ENCODE peak calls at places on chromosome 7, in four cellular contexts. O is NB4, G is choroid plexus epithelial cell, D is brain microvascular endothelial cell. U is an unnamed sample.

GRCh38 chr7:4711093-4711492 is 29.0 kb downstream of the FOXK1 start:
- DNase-seq in D (no peak), O (no peak), G (no peak), U (no peak)

GRCh38 chr7:3204526-3204925 is 96.5 kb upstream of the SDK1 start:
- DNase-seq in O (no peak), D (no peak), G (no peak), U (no peak)

GRCh38 chr7:5213286-5213645 is 23.2 kb downstream of the WIPI2 start:
- DNase-seq in G (no peak), D (no peak), O (no peak), U (no peak)

GRCh38 chr7:27155816-27156507 is 513 bp downstream of the HOXA7 start:
- DNase-seq in D (no peak), O (peak), G (no peak), U (peak)

GRCh38 chr7:104816537-104816936 is 197.5 kb upstream of the KMT2E start:
- DNase-seq in O (no peak), D (no peak), G (no peak), U (no peak)

GRCh38 chr7:90209776-90210175 is 1.8 kb upstream of the STEAP2 start:
- DNase-seq in G (peak), O (no peak), D (no peak), U (no peak)

GRCh38 chr7:105885386-105886111 is 9.2 kb upstream of the ATXN7L1 start:
- DNase-seq in O (no peak), D (no peak), G (no peak), U (peak)

GRCh38 chr7:145696071-145696470 is 420.5 kb upstream of the CNTNAP2 start:
- DNase-seq in G (peak), D (no peak), O (no peak), U (peak)

GRCh38 chr7:88354999-88355398 is 48.3 kb upstream of the STEAP4 start:
- DNase-seq in D (no peak), O (peak), G (no peak), U (no peak)

GRCh38 chr7:131883769-131884168 is 327.3 kb upstream of the PODXL start:
- DNase-seq in G (no peak), D (no peak), O (no peak), U (no peak)

GRCh38 chr7:145848691-145849090 is 267.9 kb upstream of the CNTNAP2 start:
- DNase-seq in G (peak), D (no peak), O (peak), U (no peak)

GRCh38 chr7:47571355-47572100 is 10.4 kb downstream of the TNS3 start:
- DNase-seq in O (peak), G (peak), D (peak), U (peak)

GRCh38 chr7:102991077-102991539 is 78.3 kb downstream of the LRRC17 start:
- DNase-seq in D (no peak), G (no peak), O (peak), U (no peak)

GRCh38 chr7:128202287-128202957 is 38.7 kb upstream of the LEP start:
- DNase-seq in G (no peak), O (no peak), D (no peak), U (no peak)

GRCh38 chr7:2523461-2523905 is 3.9 kb downstream of the LFNG start:
- DNase-seq in O (no peak), D (no peak), G (no peak), U (no peak)

GRCh38 chr7:50657341-50657873 is 92.2 kb upstream of the DDC start:
- DNase-seq in O (no peak), G (peak), D (peak), U (peak)

GRCh38 chr7:27156508-27156898 is at the start of gene HOXA7:
- DNase-seq in O (peak), D (no peak), G (no peak), U (peak)

GRCh38 chr7:100483101-100483727 is 513 bp upstream of the NYAP1 start:
- DNase-seq in O (peak), G (peak), D (peak), U (peak)

GRCh38 chr7:80515298-80515697 is 3.4 kb upstream of the GNAT3 start:
- DNase-seq in D (no peak), O (no peak), G (no peak), U (no peak)

GRCh38 chr7:18788026-18788425 is 292.5 kb downstream of the HDAC9 start:
- DNase-seq in G (peak), O (no peak), D (no peak), U (no peak)

GRCh38 chr7:45939574-45939973 is 18.5 kb upstream of the IGFBP3 start:
- DNase-seq in D (no peak), G (no peak), O (no peak), U (no peak)

GRCh38 chr7:132511921-132512320 is 64.3 kb downstream of the PLXNA4 start:
- DNase-seq in G (no peak), D (no peak), O (no peak), U (no peak)

GRCh38 chr7:28347462-28347861 is 64.9 kb upstream of the CREB5 start:
- DNase-seq in G (peak), O (no peak), D (no peak), U (no peak)

GRCh38 chr7:79880312-79880711 is 254.3 kb upstream of the GNAI1 start:
- DNase-seq in O (no peak), D (no peak), G (no peak), U (no peak)

GRCh38 chr7:6252310-6252709 is 20.1 kb downstream of the CYTH3 start:
- DNase-seq in O (no peak), G (peak), D (no peak), U (peak)

GRCh38 chr7:47602272-47603004 is 20.5 kb upstream of the TNS3 start:
- DNase-seq in D (no peak), G (no peak), O (no peak), U (no peak)

GRCh38 chr7:137160236-137160635 is 183.3 kb downstream of the PTN start:
- DNase-seq in D (no peak), O (no peak), G (no peak), U (no peak)

GRCh38 chr7:22718200-22718711 is 8.7 kb upstream of the IL6 start:
- DNase-seq in O (no peak), D (peak), G (peak), U (peak)

GRCh38 chr7:134018321-134018720 is 108.8 kb upstream of the LRGUK start:
- DNase-seq in O (no peak), D (no peak), G (no peak), U (no peak)

GRCh38 chr7:105565190-105565589 is 16.1 kb downstream of the EFCAB10 start:
- DNase-seq in G (no peak), D (no peak), O (no peak), U (no peak)

GRCh38 chr7:76165973-76166403 is 35.7 kb upstream of the SRRM3 start:
- DNase-seq in D (no peak), O (no peak), G (no peak), U (no peak)
- H3K4me3 ChIP-seq in D (peak), O (peak), G (peak), U (peak)

DNA sequence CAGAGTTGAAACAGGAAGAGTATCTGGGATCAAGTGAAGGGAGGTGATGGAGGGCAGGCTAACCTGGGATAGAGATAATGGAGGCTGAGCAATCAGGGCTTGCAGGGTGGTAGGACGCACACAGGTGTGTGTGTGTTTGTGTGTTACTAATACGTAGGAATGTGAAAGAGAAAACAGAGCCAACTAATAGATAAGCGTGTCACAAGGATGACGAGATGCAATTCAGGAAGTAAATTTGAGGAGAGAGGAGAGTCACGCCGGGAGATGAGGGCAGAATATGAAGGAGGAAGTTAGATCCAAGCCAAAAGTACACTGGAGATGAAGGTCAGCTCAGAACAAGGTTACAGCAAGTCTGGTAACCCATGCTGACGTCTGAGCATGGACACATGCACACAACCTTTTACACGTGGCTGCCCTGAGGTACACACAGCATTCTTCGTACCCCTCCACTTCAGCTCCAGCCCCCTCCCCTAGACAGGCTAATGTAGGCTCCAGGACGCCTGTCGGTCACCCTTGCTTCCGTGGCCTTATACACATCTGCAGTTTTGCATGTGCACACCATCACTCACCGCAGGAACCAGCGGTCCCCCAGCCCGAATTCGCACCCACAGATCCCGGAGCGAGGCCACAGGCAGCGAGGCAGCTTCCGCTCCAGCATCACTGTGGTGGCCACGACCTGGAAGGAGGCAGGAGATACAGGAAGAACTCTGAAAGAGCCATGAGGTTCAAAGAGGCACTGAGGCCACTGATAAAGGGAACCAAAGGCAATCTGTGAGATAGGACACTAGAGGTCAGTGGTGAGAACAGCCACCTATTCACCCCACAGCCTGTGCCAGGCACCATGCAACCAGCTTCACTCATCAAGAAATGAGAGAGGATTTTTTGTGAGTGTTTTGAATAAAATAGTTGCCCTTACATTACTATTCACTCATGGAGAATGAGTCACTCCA is 23.7 kb upstream of the TRPV6 start:
- DNase-seq in D (no peak), O (peak), G (no peak), U (no peak)
- TF ChIP-seq CTCF in D (no peak), O (peak), G (peak), U (no peak)

DNA sequence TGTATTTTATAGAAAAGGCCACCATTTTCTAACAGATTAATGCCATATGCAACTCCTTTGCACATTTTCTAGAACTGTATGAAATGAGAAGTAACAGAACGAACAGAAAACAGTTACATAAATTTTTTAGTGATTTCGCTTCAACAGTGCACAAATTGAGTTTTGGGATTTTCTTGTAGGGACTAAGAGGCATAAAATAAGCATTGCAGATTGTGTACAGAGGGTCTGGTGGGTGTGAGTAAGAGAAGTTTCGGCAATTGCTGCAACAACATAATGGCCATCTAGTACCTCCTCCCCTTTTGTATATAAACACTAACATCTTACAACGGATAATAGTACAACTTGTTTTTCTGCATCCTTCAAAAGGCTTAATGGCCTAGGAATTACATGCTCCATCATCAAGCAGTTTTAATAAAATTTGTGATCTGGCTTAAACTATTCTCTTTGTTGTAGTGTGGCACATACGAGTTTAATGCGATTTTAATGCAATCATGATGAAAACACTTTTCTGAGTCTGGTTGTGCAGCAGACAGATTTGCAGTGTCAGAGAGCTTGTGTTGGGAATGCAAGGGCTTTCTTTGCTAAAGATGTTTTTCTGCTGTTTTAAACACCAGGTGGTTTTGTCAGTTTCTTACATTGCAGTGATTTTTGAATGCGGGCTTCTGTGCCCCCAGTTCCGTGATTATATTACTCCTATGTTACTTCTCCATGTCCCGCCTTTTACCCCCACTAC is 2.9 kb downstream of the GLCCI1 start:
- DNase-seq in G (no peak), O (no peak), D (no peak), U (no peak)
- H3K4me3 ChIP-seq in G (no peak), O (peak), D (no peak), U (peak)

GRCh38 chr7:153682628-153683027 is 369.6 kb upstream of the DPP6 start:
- DNase-seq in G (no peak), D (no peak), O (peak), U (no peak)
- TF ChIP-seq CTCF in G (no peak), D (no peak), O (peak), U (no peak)

GRCh38 chr7:143975617-143976016 is 21.0 kb downstream of the OR2F1 start:
- DNase-seq in O (peak), D (no peak), G (peak), U (no peak)

GRCh38 chr7:143980746-143981510 is 19.2 kb upstream of the OR6B1 start:
- DNase-seq in D (no peak), G (no peak), O (no peak), U (no peak)

GRCh38 chr7:143978585-143978984 is 21.5 kb upstream of the OR6B1 start:
- DNase-seq in D (no peak), O (no peak), G (peak), U (no peak)

GRCh38 chr7:143979999-143980398 is 20.1 kb upstream of the OR6B1 start:
- DNase-seq in O (no peak), D (no peak), G (no peak), U (no peak)

DNA sequence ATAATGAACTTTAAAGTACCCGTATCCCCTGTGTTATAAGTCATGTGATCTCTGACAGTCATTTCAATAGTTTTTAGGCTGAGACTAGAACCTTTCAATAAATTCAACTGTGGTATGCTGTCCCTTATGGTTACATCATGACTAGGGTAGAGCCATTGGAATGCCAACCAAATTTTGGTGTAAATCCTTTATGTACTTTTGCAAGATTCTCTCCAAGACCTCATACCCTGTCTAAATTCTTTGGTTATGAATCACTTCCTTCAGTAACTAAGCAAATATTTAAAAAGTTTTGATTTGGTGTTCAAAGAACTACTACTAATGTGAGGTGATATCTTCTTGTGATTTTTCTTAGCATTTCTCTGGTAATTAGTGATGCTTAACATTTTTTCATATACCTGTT is 20.8 kb upstream of the OR6B1 start:
- DNase-seq in O (no peak), D (peak), G (peak), U (peak)
- H3K4me3 ChIP-seq in O (no peak), D (no peak), G (no peak), U (no peak)

U was measured in astrocyte of the spinal cord.